ENCODE peak calls at places on chromosomes 16 and 17, in four cellular contexts. U is ascending aorta, J is upper lobe of right lung, X is GM23248. O is an unnamed sample.

GRCh38 chr17:49067163-49067562 is 65.4 kb upstream of the B4GALNT2 start:
- DNase-seq in U (no peak), J (no peak), X (no peak), O (no peak)

GRCh38 chr17:18038149-18038850 is 668 bp downstream of the ATPAF2 start:
- DNase-seq in U (no peak), J (no peak), X (peak; percentile 51), O (no peak)

GRCh38 chr17:5282639-5283217 is 644 bp downstream of the RABEP1 start:
- DNase-seq in U (peak; percentile 68), J (peak; percentile 76), X (peak; percentile 54), O (peak; percentile 36)

GRCh38 chr16:57964157-57964700 is 6.7 kb downstream of the CNGB1 start:
- DNase-seq in U (no peak), J (no peak), X (no peak), O (no peak)

GRCh38 chr16:90077757-90078593 is 844 bp upstream of the PRDM7 start:
- DNase-seq in U (no peak), J (no peak), X (peak; percentile 62), O (no peak)

GRCh38 chr17:77318021-77318420 is 177.3 kb downstream of the SEC14L1 start:
- DNase-seq in U (no peak), J (peak; percentile 40), X (no peak), O (no peak)

GRCh38 chr16:27969574-27969973 is 93.9 kb downstream of the GSG1L start:
- DNase-seq in U (no peak), J (no peak), X (peak; percentile 63), O (no peak)

GRCh38 chr16:12170103-12171025 is 193.8 kb downstream of the SNX29 start:
- DNase-seq in U (no peak), J (no peak), X (no peak), O (no peak)

GRCh38 chr16:56682703-56683397 is 580 bp downstream of the MT1X start:
- DNase-seq in U (no peak), J (no peak), X (peak; percentile 28), O (no peak)

GRCh38 chr16:2846511-2847310 is 11.3 kb downstream of the PRSS22 start:
- DNase-seq in U (no peak), J (no peak), X (peak; percentile 81), O (no peak)

GRCh38 chr16:22844426-22844825 is 30.5 kb downstream of the HS3ST2 start:
- DNase-seq in U (no peak), J (no peak), X (no peak), O (no peak)

GRCh38 chr17:19712436-19713004 is 3.9 kb downstream of the SLC47A2 start:
- DNase-seq in U (peak; percentile 28), J (no peak), X (no peak), O (no peak)

GRCh38 chr17:76384222-76384986 is at the start of gene SPHK1:
- DNase-seq in U (peak; percentile 85), J (peak; percentile 88), X (peak; percentile 95), O (peak; percentile 77)

GRCh38 chr16:46808997-46809396 is 22.0 kb downstream of the C16orf87 start:
- DNase-seq in U (no peak), J (no peak), X (no peak), O (no peak)

GRCh38 chr16:86966781-86967180 is 350.4 kb downstream of the C16orf95 start:
- DNase-seq in U (no peak), J (no peak), X (no peak), O (no peak)

GRCh38 chr16:1535391-1536291 is 2.2 kb downstream of the TMEM204 start:
- DNase-seq in U (no peak), J (peak; percentile 63), X (peak; percentile 24), O (no peak)
- H3K4me3 ChIP-seq in U (peak overlapping the region; percentile 80), J (peak overlapping the region; percentile 75), X (peak overlapping the region; percentile 77), O (no peak overlapping the region)

DNA sequence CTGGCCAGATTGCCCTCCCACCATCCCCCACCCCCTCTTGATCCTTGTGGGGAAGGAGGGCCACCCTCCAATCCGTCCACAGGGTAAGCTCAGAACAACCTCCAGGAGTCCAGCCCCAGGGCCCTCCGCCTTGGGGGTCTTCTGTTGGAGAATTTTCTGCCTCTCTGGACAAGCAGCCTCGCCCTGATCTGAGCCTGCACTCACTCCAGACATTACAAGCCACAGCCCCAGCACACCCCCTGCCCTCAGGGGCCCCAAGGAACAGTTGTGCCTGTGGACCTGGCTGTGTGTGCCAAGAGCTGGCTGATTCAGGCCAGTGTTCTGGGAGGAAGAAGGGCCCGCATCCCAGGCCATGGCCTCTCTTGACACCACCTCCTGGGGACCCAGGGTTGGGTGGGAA is 466 bp upstream of the ARHGAP27 start:
- DNase-seq in U (no peak), J (no peak), X (peak; percentile 19), O (no peak)
- H3K4me3 ChIP-seq in U (no peak overlapping the region), J (peak overlapping the region; percentile 61), X (no peak overlapping the region), O (peak overlapping the region; percentile 64)

GRCh38 chr17:13288248-13288647 is 270.4 kb upstream of the ELAC2 start:
- DNase-seq in U (no peak), J (no peak), X (no peak), O (no peak)

GRCh38 chr17:13297198-13297597 is 279.4 kb upstream of the ELAC2 start:
- DNase-seq in U (no peak), J (no peak), X (no peak), O (no peak)

GRCh38 chr17:13293421-13293820 is 275.6 kb upstream of the ELAC2 start:
- DNase-seq in U (no peak), J (no peak), X (no peak), O (no peak)
- H3K4me3 ChIP-seq in U (no peak overlapping the region), J (no peak overlapping the region), X (no peak overlapping the region), O (no peak overlapping the region)

DNA sequence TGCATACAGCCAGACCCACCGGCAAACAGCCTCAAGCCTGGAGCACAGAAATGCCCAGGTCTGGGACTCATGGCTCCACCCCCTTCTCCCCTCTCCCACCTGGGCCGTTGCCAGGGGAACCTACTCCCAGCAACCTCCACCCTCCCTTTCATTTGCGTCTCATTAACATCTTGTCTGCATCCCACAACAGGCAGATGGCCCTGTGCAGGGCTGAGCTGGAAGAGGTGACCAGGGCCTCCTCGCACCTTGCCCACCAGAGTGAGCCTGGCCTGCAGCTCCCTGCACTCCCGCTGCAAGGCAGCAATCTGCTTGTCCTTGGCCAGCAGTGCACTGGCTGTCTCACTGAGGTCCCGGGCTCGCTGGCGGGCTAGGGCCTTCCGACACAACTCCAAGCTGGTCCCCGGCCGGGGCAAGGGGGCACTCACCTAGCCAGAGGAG is 3.3 kb downstream of the TSPOAP1 start:
- DNase-seq in U (no peak), J (no peak), X (no peak), O (peak; percentile 74)
- H3K4me3 ChIP-seq in U (no peak overlapping the region), J (peak overlapping the region; percentile 71), X (no peak overlapping the region), O (peak overlapping the region; percentile 67)

GRCh38 chr17:52157603-52158449 is 688 bp downstream of the CA10 start:
- DNase-seq in U (no peak), J (no peak), X (no peak), O (peak; percentile 63)
- H3K4me3 ChIP-seq in U (no peak overlapping the region), J (peak overlapping the region; percentile 3), X (no peak overlapping the region), O (peak overlapping the region; percentile 58)

GRCh38 chr16:82983390-82983789 is 356.6 kb downstream of the CDH13 start:
- DNase-seq in U (no peak), J (no peak), X (no peak), O (no peak)

GRCh38 chr16:82979406-82980111 is 352.8 kb downstream of the CDH13 start:
- DNase-seq in U (no peak), J (no peak), X (no peak), O (no peak)

DNA sequence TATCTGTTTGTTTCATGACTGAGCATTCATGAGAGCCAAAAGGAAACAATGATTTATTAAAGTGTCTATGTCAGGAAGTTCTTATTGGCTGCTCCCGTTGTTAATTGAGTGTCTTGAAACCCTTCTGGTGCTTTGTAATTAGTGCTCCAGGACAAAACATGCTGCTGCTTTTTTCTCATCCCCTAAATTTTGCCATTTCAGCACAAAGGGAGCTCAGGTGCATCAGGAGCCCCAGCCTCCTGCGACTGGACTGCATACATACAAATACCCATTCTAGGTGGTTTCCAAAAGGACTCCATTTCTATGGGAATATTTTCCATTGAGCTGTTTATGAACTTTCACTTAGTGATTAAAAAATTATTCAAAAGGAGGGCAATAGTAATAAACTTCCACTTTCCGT is 354.0 kb downstream of the CDH13 start:
- DNase-seq in U (no peak), J (no peak), X (no peak), O (no peak)
- H3K4me3 ChIP-seq in U (no peak overlapping the region), J (no peak overlapping the region), X (no peak overlapping the region), O (no peak overlapping the region)

O was measured in WERI-Rb-1.